ENCODE peak calls at places on chromosomes 2 and 18, in seven cellular contexts. Z is AG10803, N is lower leg skin, K is fibroblast of pulmonary artery, C is psoas muscle, P is mesothelial cell of epicardium, Y is progenitor cell of endocrine pancreas. J is an unnamed sample.

GRCh38 chr2:231300020-231300721 is 95.3 kb upstream of the B3GNT7 start:
- DNase-seq in C (no peak), Y (no peak), Z (no peak), P (no peak), K (no peak), N (peak), J (no peak)

GRCh38 chr2:159797468-159798375 is at the start of gene CD302:
- DNase-seq in Y (peak), Z (peak), P (peak), C (peak), K (peak), N (peak), J (peak)

GRCh38 chr2:11974573-11974972 is 228.1 kb downstream of the LPIN1 start:
- DNase-seq in Y (no peak), Z (no peak), P (no peak), N (no peak), K (no peak), C (no peak), J (no peak)

GRCh38 chr18:61756244-61756643 is 136.6 kb downstream of the RNF152 start:
- DNase-seq in Y (no peak), N (no peak), C (no peak), P (no peak), K (no peak), Z (no peak), J (no peak)

GRCh38 chr18:78540636-78541400 is 438.8 kb upstream of the SALL3 start:
- DNase-seq in N (peak), Z (no peak), K (no peak), C (no peak), Y (no peak), P (no peak), J (no peak)

GRCh38 chr2:144084114-144084661 is 435.7 kb downstream of the ZEB2 start:
- DNase-seq in N (no peak), Z (peak), C (no peak), P (no peak), Y (no peak), K (peak), J (no peak)

GRCh38 chr2:128633501-128633900 is 314.8 kb upstream of the HS6ST1 start:
- DNase-seq in Y (no peak), C (no peak), N (no peak), P (no peak), Z (peak), K (peak), J (no peak)

GRCh38 chr2:160389875-160390274 is 103.7 kb downstream of the RBMS1 start:
- DNase-seq in Y (no peak), C (no peak), P (no peak), N (no peak), Z (peak), K (peak), J (no peak)

GRCh38 chr2:23698733-23699391 is 228.1 kb downstream of the ATAD2B start:
- DNase-seq in N (no peak), Y (no peak), Z (no peak), P (no peak), K (peak), C (peak), J (no peak)

GRCh38 chr2:24945907-24946306 is 25.8 kb downstream of the DNAJC27 start:
- DNase-seq in Y (no peak), K (no peak), P (no peak), C (no peak), N (no peak), Z (no peak), J (no peak)

GRCh38 chr2:63050916-63051794 is 525 bp downstream of the OTX1 start:
- DNase-seq in N (no peak), K (no peak), C (no peak), Y (peak), P (peak), Z (no peak), J (no peak)

GRCh38 chr2:204150695-204151240 is 214.2 kb downstream of the ICOS start:
- DNase-seq in K (no peak), C (no peak), Y (no peak), Z (no peak), P (no peak), N (no peak), J (no peak)

GRCh38 chr2:63814114-63814513 is 27.6 kb upstream of the UGP2 start:
- DNase-seq in Y (no peak), Z (peak), C (no peak), P (no peak), K (peak), N (no peak), J (no peak)

GRCh38 chr2:79530443-79530842 is 17.6 kb downstream of the CTNNA2 start:
- DNase-seq in C (no peak), N (no peak), K (no peak), Z (peak), Y (no peak), P (no peak), J (no peak)

GRCh38 chr2:188291142-188291616 is 495 bp upstream of the GULP1 start:
- DNase-seq in Z (no peak), C (no peak), K (peak), Y (no peak), P (no peak), N (no peak), J (no peak)

GRCh38 chr18:44799422-44800421 is 119.0 kb downstream of the SETBP1 start:
- DNase-seq in P (no peak), Y (no peak), K (no peak), C (no peak), Z (no peak), N (no peak), J (no peak)

GRCh38 chr2:54330226-54331094 is 74.4 kb upstream of the TSPYL6 start:
- DNase-seq in K (peak), Y (peak), C (peak), Z (peak), P (peak), N (peak), J (peak)

GRCh38 chr2:187890690-187891089 is 336.5 kb upstream of the TFPI start:
- DNase-seq in Y (no peak), N (no peak), K (no peak), C (no peak), P (no peak), Z (no peak), J (no peak)

GRCh38 chr2:195538937-195539336 is 118.1 kb upstream of the SLC39A10 start:
- DNase-seq in N (no peak), K (no peak), C (no peak), P (no peak), Y (no peak), Z (no peak), J (no peak)

GRCh38 chr2:64998658-64999061 is 9.5 kb downstream of the SLC1A4 start:
- DNase-seq in K (peak), C (no peak), Z (peak), P (no peak), Y (no peak), N (no peak), J (no peak)

GRCh38 chr2:31534636-31535035 is 46.1 kb downstream of the SRD5A2 start:
- DNase-seq in Z (no peak), P (no peak), K (no peak), N (no peak), Y (no peak), C (no peak), J (no peak)

GRCh38 chr2:148666555-148666954 is 22.0 kb downstream of the EPC2 start:
- DNase-seq in K (no peak), Z (no peak), C (no peak), Y (no peak), N (no peak), P (no peak), J (no peak)

GRCh38 chr2:237201461-237202287 is 116.0 kb downstream of the COPS8 start:
- DNase-seq in P (no peak), Y (no peak), Z (peak), N (peak), K (peak), C (peak), J (no peak)

GRCh38 chr18:67199993-67200617 is 316.4 kb downstream of the DSEL start:
- DNase-seq in P (no peak), K (peak), Z (peak), N (no peak), C (no peak), Y (no peak), J (no peak)

GRCh38 chr2:159086874-159087273 is 118.4 kb downstream of the TANC1 start:
- DNase-seq in N (no peak), C (no peak), Y (no peak), K (no peak), Z (no peak), P (no peak), J (no peak)

GRCh38 chr2:201116959-201117734 is 1.2 kb downstream of the CFLAR start:
- DNase-seq in K (peak), P (no peak), C (peak), Z (peak), Y (no peak), N (peak), J (no peak)
- TF ChIP-seq CTCF in K (peak), P (no peak), C (peak), Z (peak), Y (peak), N (no peak), J (no peak)

DNA sequence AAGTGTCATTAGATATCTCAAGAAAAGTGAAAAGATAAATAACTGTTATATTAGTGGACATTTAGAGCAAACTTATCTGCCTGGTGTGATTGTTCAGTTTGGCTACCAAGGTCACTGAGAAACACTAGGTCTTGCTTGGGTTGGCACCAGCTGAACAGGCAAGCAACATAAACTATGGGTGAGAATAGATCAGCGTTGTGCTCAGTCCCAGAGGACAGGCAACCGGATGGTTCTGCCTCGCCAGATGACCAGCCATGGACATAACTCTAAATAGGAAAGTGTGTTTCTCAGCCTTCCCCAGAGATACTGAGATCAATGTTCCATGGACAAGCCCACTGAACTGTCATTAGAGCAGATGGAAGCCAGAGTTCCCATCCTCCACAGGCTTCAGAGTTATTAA is 203.4 kb upstream of the VRK2 start:
- DNase-seq in C (no peak), Y (no peak), P (no peak), N (no peak), K (no peak), Z (no peak), J (no peak)
- TF ChIP-seq CTCF in C (no peak), Y (no peak), P (no peak), N (no peak), K (no peak), Z (no peak), J (no peak)

GRCh38 chr2:137659616-137660015 is 304.7 kb upstream of the HNMT start:
- DNase-seq in N (no peak), Z (peak), P (no peak), Y (no peak), C (no peak), K (no peak), J (no peak)
- TF ChIP-seq CTCF in N (no peak), Z (peak), P (no peak), Y (no peak), C (no peak), K (no peak), J (peak)

DNA sequence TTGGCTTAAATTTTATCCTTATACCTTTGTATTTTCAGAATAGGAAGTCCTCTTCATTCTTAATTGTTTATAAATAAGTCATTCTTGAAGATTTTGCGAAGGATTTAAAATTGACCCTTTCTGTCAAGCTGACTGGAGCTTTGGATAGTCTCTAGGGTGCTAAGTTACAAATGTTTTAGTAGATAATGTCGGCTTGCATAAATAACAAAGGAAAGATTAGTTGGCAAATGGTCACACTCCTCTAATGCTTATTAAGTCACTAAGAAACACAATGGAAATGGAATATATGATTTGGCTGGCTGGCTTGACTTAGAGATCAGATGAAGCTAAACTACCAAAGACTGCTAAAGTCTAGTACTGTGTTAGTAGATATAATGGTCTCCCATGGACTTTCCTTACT is 40.6 kb downstream of the UBXN4 start:
- DNase-seq in Y (no peak), P (no peak), Z (no peak), C (no peak), K (no peak), N (no peak), J (no peak)
- TF ChIP-seq CTCF in Y (no peak), P (no peak), Z (no peak), C (no peak), K (no peak), N (no peak), J (no peak)

GRCh38 chr2:170778900-170779299 is 8.7 kb downstream of the ERICH2 start:
- DNase-seq in K (no peak), Z (no peak), P (no peak), Y (no peak), N (no peak), C (no peak), J (no peak)
- TF ChIP-seq CTCF in K (no peak), Z (no peak), P (no peak), Y (no peak), N (no peak), C (no peak), J (no peak)

DNA sequence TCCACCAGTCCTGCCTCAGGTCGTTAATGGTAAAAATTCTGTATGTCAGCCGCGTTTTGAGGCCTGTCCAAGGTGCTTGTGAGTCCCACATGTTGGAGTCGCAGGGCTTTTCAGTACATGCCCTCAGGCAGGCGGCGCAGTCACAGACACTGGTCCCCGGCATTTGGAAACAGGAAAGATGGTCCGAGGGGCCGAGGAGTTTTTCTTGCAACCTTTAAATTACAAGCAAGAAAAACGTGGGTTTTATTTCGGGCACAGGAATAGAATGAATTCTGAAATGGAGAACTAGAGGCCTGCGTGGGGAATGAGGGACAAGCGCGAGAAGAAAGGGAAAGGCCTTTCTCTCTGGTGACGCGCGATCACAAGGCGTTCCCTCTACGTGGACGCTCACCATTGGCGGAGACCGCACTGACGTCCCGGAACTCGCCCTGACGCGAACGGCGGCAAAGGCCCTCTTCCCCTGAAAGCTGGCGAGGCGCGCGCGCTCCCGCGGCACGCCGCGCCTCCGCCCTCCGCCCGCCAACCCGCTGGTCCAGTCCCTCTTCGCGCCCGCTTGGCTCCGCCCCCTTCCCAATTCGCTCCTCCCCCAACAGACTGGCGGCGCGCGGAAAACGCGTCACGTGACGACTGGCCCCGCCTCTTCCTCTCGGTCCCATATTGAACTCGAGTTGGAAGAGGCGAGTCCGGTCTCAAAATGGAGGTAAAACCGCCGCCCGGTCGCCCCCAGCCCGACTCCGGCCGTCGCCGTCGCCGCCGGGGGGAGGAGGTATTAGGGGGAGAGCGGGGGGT is at the start of gene HNRNPA3:
- DNase-seq in Y (peak), P (peak), N (peak), C (peak), K (peak), Z (peak), J (peak)
- TF ChIP-seq CTCF in Y (peak), P (no peak), N (no peak), C (no peak), K (peak), Z (peak), J (no peak)

GRCh38 chr18:52007109-52007508 is 332.9 kb upstream of the DCC start:
- DNase-seq in Z (no peak), K (no peak), C (no peak), P (no peak), N (no peak), Y (no peak), J (no peak)
- TF ChIP-seq CTCF in Z (no peak), K (no peak), C (no peak), P (no peak), N (no peak), Y (no peak), J (peak)

GRCh38 chr2:169221745-169222369 is 140.5 kb downstream of the LRP2 start:
- DNase-seq in Z (no peak), N (no peak), C (no peak), P (no peak), Y (no peak), K (peak), J (no peak)
- TF ChIP-seq CTCF in Z (no peak), N (no peak), C (no peak), P (peak), Y (peak), K (peak), J (peak)

DNA sequence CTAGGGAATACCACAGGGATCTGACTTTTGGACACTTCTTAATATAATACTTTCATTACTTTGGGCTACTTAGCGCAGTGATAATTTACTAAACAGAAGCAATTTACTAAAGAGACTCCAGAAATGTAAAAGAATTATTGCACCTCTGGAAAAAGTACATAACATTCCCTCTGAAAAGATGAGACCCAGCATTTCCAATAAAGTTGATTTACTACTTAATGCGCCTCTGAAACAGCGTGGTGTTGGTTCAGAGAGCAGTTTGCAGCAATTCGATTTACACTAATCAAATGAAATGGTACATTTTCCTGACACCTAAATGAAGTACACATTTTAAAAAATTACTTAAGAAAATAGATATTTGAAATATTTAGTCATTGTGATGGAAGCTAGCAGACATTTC is 284.8 kb upstream of the UBE2E3 start:
- DNase-seq in C (no peak), P (no peak), N (no peak), K (no peak), Y (no peak), Z (no peak), J (no peak)
- TF ChIP-seq CTCF in C (no peak), P (no peak), N (no peak), K (no peak), Y (no peak), Z (no peak), J (no peak)

GRCh38 chr2:61832183-61832841 is 21.5 kb downstream of the FAM161A start:
- DNase-seq in N (no peak), Y (no peak), C (no peak), P (no peak), Z (no peak), K (no peak), J (no peak)

GRCh38 chr2:61833971-61834370 is 19.9 kb downstream of the FAM161A start:
- DNase-seq in N (no peak), Y (no peak), Z (no peak), K (no peak), P (no peak), C (no peak), J (no peak)

GRCh38 chr2:61834893-61835292 is 19.0 kb downstream of the FAM161A start:
- DNase-seq in Y (no peak), N (no peak), Z (no peak), P (no peak), C (no peak), K (no peak), J (no peak)
- TF ChIP-seq CTCF in Y (no peak), N (no peak), Z (no peak), P (no peak), C (no peak), K (no peak), J (no peak)

J was measured in D721Med.